ENCODE peak calls at places on chromosomes 5 and 9, in four cellular contexts. W, G, Y and M are unnamed samples.

GRCh38 chr5:93249651-93250289 is 331.2 kb downstream of the NR2F1-AS1 start:
- DNase-seq in W (peak; percentile 60), Y (no peak), G (no peak), M (no peak)

GRCh38 chr5:124996764-124997077 is 250.3 kb upstream of the ZNF608 start:
- DNase-seq in G (no peak), Y (no peak), W (peak; percentile 55), M (peak; percentile 67)

GRCh38 chr5:146877783-146878470 is 630 bp downstream of the PPP2R2B start:
- DNase-seq in Y (peak; percentile 60), W (no peak), G (no peak), M (peak; percentile 32)

GRCh38 chr5:65103674-65104035 is 334.9 kb downstream of the CWC27 start:
- DNase-seq in Y (no peak), G (no peak), W (no peak), M (no peak)

GRCh38 chr5:94025788-94026473 is 284.5 kb upstream of the POU5F2 start:
- DNase-seq in Y (no peak), W (no peak), G (peak; percentile 62), M (no peak)

GRCh38 chr5:95809414-95809960 is 13.0 kb downstream of the GLRX start:
- DNase-seq in W (no peak), Y (no peak), G (no peak), M (no peak)

GRCh38 chr9:101311759-101312420 is 72.9 kb downstream of the BAAT start:
- DNase-seq in G (peak; percentile 93), Y (no peak), W (peak; percentile 60), M (peak; percentile 95)

GRCh38 chr5:12242960-12243888 is 339.0 kb upstream of the CTNND2 start:
- DNase-seq in Y (no peak), W (no peak), G (no peak), M (no peak)

GRCh38 chr5:90020575-90021535 is 388.7 kb downstream of the CETN3 start:
- DNase-seq in G (peak; percentile 15), W (peak; percentile 75), Y (no peak), M (peak; percentile 81)

GRCh38 chr5:67350600-67351315 is 154.2 kb upstream of the CD180 start:
- DNase-seq in W (no peak), G (no peak), Y (peak; percentile 57), M (peak; percentile 25)

GRCh38 chr9:134657666-134658377 is 16.2 kb downstream of the COL5A1 start:
- DNase-seq in Y (no peak), W (no peak), G (no peak), M (no peak)

GRCh38 chr9:137138701-137139467 is at the start of gene GRIN1:
- DNase-seq in G (no peak), Y (peak; percentile 58), W (no peak), M (peak; percentile 76)

GRCh38 chr9:132026932-132027585 is 52.6 kb downstream of the MED27 start:
- DNase-seq in W (peak; percentile 27), G (no peak), Y (no peak), M (peak; percentile 80)

GRCh38 chr5:75707911-75708509 is 9.2 kb downstream of the POC5 start:
- DNase-seq in Y (no peak), W (peak; percentile 25), G (no peak), M (no peak)

GRCh38 chr5:122500245-122501086 is 188.4 kb downstream of the SNCAIP start:
- DNase-seq in Y (no peak), G (peak; percentile 26), W (peak; percentile 73), M (peak; percentile 86)

GRCh38 chr5:142944140-142944539 is 174.0 kb downstream of the ARHGAP26 start:
- DNase-seq in G (no peak), W (no peak), Y (no peak), M (no peak)

GRCh38 chr9:119284587-119285337 is 84.5 kb downstream of the BRINP1 start:
- DNase-seq in W (no peak), Y (no peak), G (no peak), M (no peak)

GRCh38 chr9:138053321-138053868 is 175.8 kb downstream of the CACNA1B start:
- DNase-seq in W (no peak), Y (peak; percentile 39), G (no peak), M (no peak)

GRCh38 chr9:6153425-6153824 is 62.2 kb upstream of the IL33 start:
- DNase-seq in W (no peak), G (no peak), Y (no peak), M (no peak)

GRCh38 chr5:10912435-10912834 is 151.4 kb upstream of the DAP start:
- DNase-seq in W (no peak), G (no peak), Y (no peak), M (no peak)

GRCh38 chr9:129458663-129459549 is 162.0 kb downstream of the C9orf50 start:
- DNase-seq in G (no peak), Y (peak; percentile 77), W (peak; percentile 24), M (peak; percentile 44)

GRCh38 chr9:131405429-131405828 is 11.5 kb downstream of the PRRC2B start:
- DNase-seq in G (no peak), Y (no peak), W (peak; percentile 50), M (peak; percentile 55)

GRCh38 chr5:99674086-99674485 is 745.3 kb upstream of the CHD1 start:
- DNase-seq in Y (no peak), G (no peak), W (no peak), M (no peak)

GRCh38 chr5:55407059-55407684 is 99.4 kb downstream of the MTREX start:
- DNase-seq in G (peak; percentile 27), W (peak; percentile 40), Y (no peak), M (peak; percentile 70)

GRCh38 chr9:134167530-134167931 is 3.2 kb upstream of the RNU6ATAC start:
- DNase-seq in Y (no peak), W (no peak), G (no peak), M (peak; percentile 56)

GRCh38 chr5:149617760-149618306 is 36.5 kb downstream of the ARHGEF37 start:
- DNase-seq in W (no peak), Y (no peak), G (no peak), M (no peak)

GRCh38 chr9:96618209-96619108 is 1.2 kb downstream of the CDC14B start:
- DNase-seq in W (peak; percentile 48), G (peak; percentile 42), Y (no peak), M (peak; percentile 80)

GRCh38 chr5:16726538-16726946 is 109.7 kb upstream of the RETREG1 start:
- DNase-seq in Y (no peak), W (no peak), G (no peak), M (no peak)

GRCh38 chr5:40483316-40483715 is 196.4 kb upstream of the PTGER4 start:
- DNase-seq in W (peak; percentile 25), G (no peak), Y (no peak), M (no peak)

GRCh38 chr5:175487514-175488222 is 9.3 kb downstream of the SFXN1 start:
- DNase-seq in W (no peak), G (no peak), Y (peak; percentile 25), M (no peak)

GRCh38 chr5:11400312-11400711 is 503.9 kb downstream of the CTNND2 start:
- DNase-seq in G (no peak), W (no peak), Y (no peak), M (no peak)

GRCh38 chr9:131635285-131635684 is 90.0 kb downstream of the PRRT1B start:
- DNase-seq in W (peak; percentile 98), Y (peak; percentile 76), G (peak; percentile 80), M (peak; percentile 93)

GRCh38 chr5:53045263-53045662 is 56.1 kb downstream of the ITGA2 start:
- DNase-seq in W (no peak), G (no peak), Y (no peak), M (peak; percentile 20)

DNA sequence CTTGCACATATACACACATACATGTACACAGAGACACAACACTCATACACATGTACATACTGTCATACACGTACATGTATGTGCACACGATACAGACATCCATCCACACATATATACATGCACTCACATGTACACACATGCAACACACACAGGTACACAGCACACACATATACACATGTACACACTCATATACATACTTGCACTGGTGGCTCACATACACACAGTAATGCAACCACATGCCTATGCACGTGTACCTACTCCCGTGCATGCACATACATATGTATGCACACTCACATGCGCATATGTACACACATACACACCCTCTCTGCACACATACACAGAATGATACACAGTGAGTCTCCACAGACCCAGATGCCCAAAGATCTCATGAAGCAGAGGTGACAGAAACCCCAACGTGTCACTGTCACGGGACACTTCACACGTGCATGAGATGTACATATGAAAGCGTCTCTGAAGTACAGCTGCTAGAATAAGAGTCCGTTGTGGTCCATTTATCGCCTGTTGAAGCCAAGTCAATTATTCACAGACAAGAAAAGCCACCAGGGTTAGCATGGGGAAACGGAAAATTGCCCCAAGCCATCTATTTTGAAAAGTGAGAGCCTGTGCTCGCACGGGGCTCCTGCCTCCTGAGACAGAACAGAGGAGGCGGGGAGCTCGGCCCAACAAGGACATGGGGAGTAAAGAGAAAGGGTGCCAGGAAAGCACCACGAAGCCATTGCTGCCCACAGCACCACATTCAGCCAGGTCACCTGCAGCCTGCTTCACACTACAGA is 24.9 kb downstream of the LPCAT1 start:
- DNase-seq in W (no peak), G (no peak), Y (no peak), M (no peak)
- H3K4me3 ChIP-seq in W (no peak overlapping the region), G (no peak overlapping the region), Y (no peak overlapping the region), M (no peak overlapping the region)

GRCh38 chr5:14252793-14253192 is 109.7 kb downstream of the TRIO start:
- DNase-seq in W (no peak), G (no peak), Y (no peak), M (no peak)

GRCh38 chr5:14256026-14256690 is 113.0 kb downstream of the TRIO start:
- DNase-seq in W (no peak), G (no peak), Y (no peak), M (no peak)

GRCh38 chr5:14256756-14257393 is 113.7 kb downstream of the TRIO start:
- DNase-seq in W (no peak), G (no peak), Y (no peak), M (no peak)

GRCh38 chr5:14251733-14252132 is 108.6 kb downstream of the TRIO start:
- DNase-seq in G (no peak), W (no peak), Y (no peak), M (no peak)

DNA sequence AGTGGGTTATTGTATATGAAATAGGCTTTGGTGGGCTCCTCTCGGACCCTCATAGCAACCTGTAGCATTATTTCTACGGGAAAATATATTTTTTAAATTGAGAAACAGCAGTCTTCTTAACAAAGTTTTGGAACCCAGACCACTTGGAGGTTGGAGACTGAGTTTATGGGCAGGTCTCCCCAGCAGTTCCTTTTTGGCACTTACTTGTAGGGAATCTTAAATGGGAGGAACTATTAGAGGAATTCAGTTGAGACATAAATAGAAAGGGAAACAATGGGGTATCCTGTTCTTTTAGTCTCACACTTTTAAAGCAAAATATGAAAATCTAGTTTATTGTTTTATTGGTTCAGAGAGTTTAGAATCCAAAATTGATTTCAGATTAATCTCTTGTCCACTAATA is 111.5 kb downstream of the TRIO start:
- DNase-seq in W (no peak), G (no peak), Y (no peak), M (no peak)
- H3K36me3 ChIP-seq in W (peaks cover 24% of the 10 kb centered on the region), G (no peaks in the 10 kb centered on the region), Y (no peaks in the 10 kb centered on the region), M (peaks cover 18% of the 10 kb centered on the region)

DNA sequence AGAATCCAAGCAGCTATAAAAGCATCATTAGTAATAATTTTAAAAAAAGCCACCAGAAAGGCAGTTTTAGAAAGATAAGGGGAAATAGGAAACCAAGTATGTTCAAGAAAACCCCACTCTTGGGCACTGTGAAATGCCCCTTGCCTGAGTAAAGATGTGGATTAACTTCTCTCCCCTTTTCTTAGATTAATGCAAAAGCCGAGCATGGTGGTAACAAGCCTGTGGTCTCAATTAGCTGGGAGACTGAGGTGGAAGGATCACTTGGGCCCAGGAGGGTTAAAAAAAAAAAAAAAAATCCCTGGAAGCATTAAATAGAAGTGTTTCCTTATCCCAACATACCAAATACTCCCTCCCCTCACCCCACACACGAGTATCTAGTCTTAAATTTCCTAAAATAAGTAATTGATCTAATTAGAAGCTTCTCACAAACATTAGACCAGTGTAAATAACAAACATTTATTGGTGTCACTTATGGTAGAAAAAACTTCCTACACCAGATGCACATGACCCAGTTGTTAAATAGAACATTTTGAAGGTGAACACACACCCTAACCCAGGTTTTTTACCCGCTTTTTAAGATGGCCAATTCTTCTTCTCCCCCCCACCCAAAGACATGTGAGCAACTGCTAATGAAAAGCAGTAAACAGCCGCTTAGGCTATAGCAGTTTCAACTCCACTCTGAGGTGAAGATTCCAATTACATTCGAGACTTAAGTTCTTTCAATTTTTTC is 5.2 kb downstream of the HSPA5 start:
- DNase-seq in W (no peak), Y (no peak), G (no peak), M (no peak)
- H3K4me3 ChIP-seq in W (peak overlapping the region; percentile 9), Y (no peak overlapping the region), G (no peak overlapping the region), M (peak overlapping the region; percentile 43)

GRCh38 chr5:134392301-134392700 is 19.4 kb downstream of the CDKN2AIPNL start:
- DNase-seq in W (no peak), Y (no peak), G (no peak), M (no peak)
- H3K36me3 ChIP-seq in W (peaks cover 69% of the 10 kb centered on the region), Y (peaks cover 57% of the 10 kb centered on the region), G (peaks cover 59% of the 10 kb centered on the region), M (peaks cover 89% of the 10 kb centered on the region)